ENCODE peak calls at places on chromosomes 4 and X, in seven cellular contexts. One of them, this sample, is unnamed.

GRCh38 chrX:34734383-34734782 is 77.3 kb upstream of the TMEM47 start:
- DNase-seq in WTC11: no peak
- DNase-seq in K562: no peak
- DNase-seq in HCT116: no peak
- DNase-seq in HepG2: no peak
- DNase-seq in GM12878: no peak
- DNase-seq in H1: no peak
- DNase-seq in this sample: no peak

GRCh38 chr4:167550021-167550420 is 315.7 kb upstream of the SPOCK3 start:
- DNase-seq in WTC11: no peak
- DNase-seq in K562: no peak
- DNase-seq in HCT116: no peak
- DNase-seq in HepG2: no peak
- DNase-seq in GM12878: no peak
- DNase-seq in H1: no peak
- DNase-seq in this sample: no peak

GRCh38 chrX:123201720-123202119 is 17.6 kb downstream of the GRIA3 start:
- DNase-seq in WTC11: no peak
- DNase-seq in K562: no peak
- DNase-seq in HCT116: no peak
- DNase-seq in HepG2: peak
- DNase-seq in GM12878: no peak
- DNase-seq in H1: no peak
- DNase-seq in this sample: no peak

GRCh38 chr4:125313497-125313896 is 1.3 kb upstream of the FAT4 start:
- DNase-seq in WTC11: peak
- DNase-seq in K562: peak
- DNase-seq in HCT116: peak
- DNase-seq in HepG2: peak
- DNase-seq in GM12878: no peak
- DNase-seq in H1: no peak
- DNase-seq in this sample: peak

GRCh38 chrX:24167719-24168472 is 18.4 kb downstream of the ZFX start:
- DNase-seq in WTC11: no peak
- DNase-seq in K562: no peak
- DNase-seq in HCT116: no peak
- DNase-seq in HepG2: no peak
- DNase-seq in GM12878: no peak
- DNase-seq in H1: no peak
- DNase-seq in this sample: no peak

GRCh38 chr4:109728385-109728784 is 1.5 kb downstream of the PLA2G12A start:
- DNase-seq in WTC11: no peak
- DNase-seq in K562: no peak
- DNase-seq in HCT116: no peak
- DNase-seq in HepG2: no peak
- DNase-seq in GM12878: no peak
- DNase-seq in H1: no peak
- DNase-seq in this sample: no peak

GRCh38 chrX:151902813-151903591 is 9.7 kb upstream of the MAGEA4 start:
- DNase-seq in WTC11: no peak
- DNase-seq in K562: no peak
- DNase-seq in HCT116: peak
- DNase-seq in HepG2: peak
- DNase-seq in GM12878: no peak
- DNase-seq in H1: no peak
- DNase-seq in this sample: peak

GRCh38 chrX:15605233-15605632 is 4.5 kb upstream of the ACE2 start:
- DNase-seq in WTC11: no peak
- DNase-seq in K562: no peak
- DNase-seq in HCT116: no peak
- DNase-seq in HepG2: peak
- DNase-seq in GM12878: no peak
- DNase-seq in H1: no peak
- DNase-seq in this sample: no peak

GRCh38 chr4:174023641-174024040 is 259.8 kb downstream of the FBXO8 start:
- DNase-seq in WTC11: no peak
- DNase-seq in K562: no peak
- DNase-seq in HCT116: no peak
- DNase-seq in HepG2: no peak
- DNase-seq in GM12878: no peak
- DNase-seq in H1: no peak
- DNase-seq in this sample: no peak

GRCh38 chr4:3412257-3413020 is 29.3 kb upstream of the HGFAC start:
- DNase-seq in WTC11: no peak
- DNase-seq in K562: no peak
- DNase-seq in HCT116: no peak
- DNase-seq in HepG2: no peak
- DNase-seq in GM12878: no peak
- DNase-seq in H1: no peak
- DNase-seq in this sample: no peak

GRCh38 chr4:86461849-86462248 is 102.0 kb upstream of the MAPK10 start:
- DNase-seq in WTC11: no peak
- DNase-seq in K562: no peak
- DNase-seq in HCT116: no peak
- DNase-seq in HepG2: no peak
- DNase-seq in GM12878: no peak
- DNase-seq in H1: no peak
- DNase-seq in this sample: no peak

GRCh38 chrX:137151403-137151802 is 117.6 kb upstream of the GPR101 start:
- DNase-seq in WTC11: peak
- DNase-seq in K562: no peak
- DNase-seq in HCT116: no peak
- DNase-seq in HepG2: no peak
- DNase-seq in GM12878: no peak
- DNase-seq in H1: no peak
- DNase-seq in this sample: no peak

GRCh38 chr4:115678425-115678941 is 565.1 kb upstream of the NDST4 start:
- DNase-seq in WTC11: peak
- DNase-seq in K562: no peak
- DNase-seq in HCT116: no peak
- DNase-seq in HepG2: no peak
- DNase-seq in GM12878: no peak
- DNase-seq in H1: no peak
- DNase-seq in this sample: no peak

GRCh38 chr4:170001688-170002267 is 24.4 kb downstream of the MFAP3L start:
- DNase-seq in WTC11: no peak
- DNase-seq in K562: no peak
- DNase-seq in HCT116: no peak
- DNase-seq in HepG2: no peak
- DNase-seq in GM12878: no peak
- DNase-seq in H1: no peak
- DNase-seq in this sample: no peak

GRCh38 chr4:797066-797465 is 28.9 kb downstream of the CPLX1 start:
- DNase-seq in WTC11: no peak
- DNase-seq in K562: no peak
- DNase-seq in HCT116: no peak
- DNase-seq in HepG2: no peak
- DNase-seq in GM12878: no peak
- DNase-seq in H1: no peak
- DNase-seq in this sample: no peak

GRCh38 chrX:106898462-106898861 is 4.7 kb downstream of the RIPPLY1 start:
- DNase-seq in WTC11: no peak
- DNase-seq in K562: peak
- DNase-seq in HCT116: no peak
- DNase-seq in HepG2: peak
- DNase-seq in GM12878: peak
- DNase-seq in H1: no peak
- DNase-seq in this sample: peak

GRCh38 chr4:166165829-166166420 is 292.9 kb downstream of the TLL1 start:
- DNase-seq in WTC11: no peak
- DNase-seq in K562: peak
- DNase-seq in HCT116: peak
- DNase-seq in HepG2: peak
- DNase-seq in GM12878: peak
- DNase-seq in H1: no peak
- DNase-seq in this sample: peak

DNA sequence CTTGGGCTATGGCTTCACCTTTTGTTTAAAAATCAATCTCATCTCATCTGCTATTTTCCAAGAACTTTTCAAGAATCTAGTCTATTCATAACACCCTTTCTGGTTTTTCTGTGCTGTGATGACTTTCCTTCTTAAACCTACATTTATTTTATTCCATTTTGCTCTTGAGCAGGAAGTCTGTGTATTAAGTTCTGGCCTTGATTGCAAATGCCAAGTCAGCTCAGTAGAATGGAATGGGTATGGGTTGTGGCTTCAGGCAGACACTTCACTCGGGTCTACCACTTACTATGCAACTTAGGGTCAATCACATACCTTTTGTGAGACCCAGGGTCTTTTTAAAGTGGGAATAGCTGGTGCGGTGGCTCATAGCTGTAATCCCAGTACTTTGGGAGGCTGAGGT is 522.3 kb downstream of the TRIML1 start:
- DNase-seq in WTC11: no peak
- DNase-seq in K562: no peak
- DNase-seq in HCT116: no peak
- DNase-seq in HepG2: no peak
- DNase-seq in GM12878: no peak
- DNase-seq in H1: no peak
- DNase-seq in this sample: no peak
- TF ChIP-seq MAX in WTC11: no peak
- TF ChIP-seq MAX in K562: no peak
- TF ChIP-seq MAX in HCT116: no peak
- TF ChIP-seq MAX in HepG2: no peak
- TF ChIP-seq MAX in GM12878: no peak
- TF ChIP-seq MAX in H1: no peak
- TF ChIP-seq MAX in this sample: no peak

GRCh38 chr4:162461952-162462351 is 298.2 kb upstream of the FSTL5 start:
- DNase-seq in WTC11: no peak
- DNase-seq in K562: no peak
- DNase-seq in HCT116: peak
- DNase-seq in HepG2: no peak
- DNase-seq in GM12878: no peak
- DNase-seq in H1: no peak
- DNase-seq in this sample: no peak
- TF ChIP-seq MAX in WTC11: no peak
- TF ChIP-seq MAX in K562: no peak
- TF ChIP-seq MAX in HCT116: no peak
- TF ChIP-seq MAX in HepG2: no peak
- TF ChIP-seq MAX in GM12878: no peak
- TF ChIP-seq MAX in H1: no peak
- TF ChIP-seq MAX in this sample: no peak

GRCh38 chrX:40628506-40628905 is 5.3 kb downstream of the MPC1L start:
- DNase-seq in WTC11: no peak
- DNase-seq in K562: no peak
- DNase-seq in HCT116: no peak
- DNase-seq in HepG2: no peak
- DNase-seq in GM12878: no peak
- DNase-seq in H1: no peak
- DNase-seq in this sample: no peak
- TF ChIP-seq MAX in WTC11: no peak
- TF ChIP-seq MAX in K562: no peak
- TF ChIP-seq MAX in HCT116: no peak
- TF ChIP-seq MAX in HepG2: no peak
- TF ChIP-seq MAX in GM12878: no peak
- TF ChIP-seq MAX in H1: no peak
- TF ChIP-seq MAX in this sample: no peak

DNA sequence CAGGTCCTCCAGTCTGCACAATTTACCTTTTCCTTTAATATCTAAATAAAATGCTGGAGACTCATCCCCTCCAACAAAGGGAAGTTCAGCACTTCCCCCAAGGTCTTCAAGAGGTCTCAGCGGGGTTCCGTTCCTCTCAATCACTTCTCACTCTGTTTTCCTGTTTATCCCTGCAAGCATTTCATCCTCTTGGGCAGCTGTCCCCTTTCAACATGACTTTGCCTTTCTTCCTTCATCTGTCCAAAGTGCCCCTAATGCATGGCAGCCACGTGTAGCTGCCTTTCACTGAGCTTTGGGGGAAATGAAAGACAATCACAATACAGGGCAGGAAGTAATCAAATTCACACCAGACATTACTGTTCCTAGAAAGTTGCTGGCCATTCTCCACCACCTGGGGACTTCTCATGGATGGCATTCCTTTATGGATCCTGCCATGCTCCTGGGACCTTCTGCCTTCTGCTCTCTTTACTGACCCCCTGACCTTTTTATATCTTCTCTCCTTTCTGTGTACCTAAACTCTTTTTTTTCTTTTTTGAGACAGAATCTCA is 79.7 kb upstream of the USP9X start:
- DNase-seq in WTC11: no peak
- DNase-seq in K562: no peak
- DNase-seq in HCT116: no peak
- DNase-seq in HepG2: no peak
- DNase-seq in GM12878: no peak
- DNase-seq in H1: no peak
- DNase-seq in this sample: peak
- TF ChIP-seq MAX in WTC11: peak
- TF ChIP-seq MAX in K562: no peak
- TF ChIP-seq MAX in HCT116: no peak
- TF ChIP-seq MAX in HepG2: no peak
- TF ChIP-seq MAX in GM12878: no peak
- TF ChIP-seq MAX in H1: peak
- TF ChIP-seq MAX in this sample: peak

GRCh38 chrX:131951166-131951565 is 71.9 kb upstream of the STK26 start:
- DNase-seq in WTC11: no peak
- DNase-seq in K562: no peak
- DNase-seq in HCT116: no peak
- DNase-seq in HepG2: no peak
- DNase-seq in GM12878: no peak
- DNase-seq in H1: no peak
- DNase-seq in this sample: no peak
- TF ChIP-seq MAX in WTC11: no peak
- TF ChIP-seq MAX in K562: no peak
- TF ChIP-seq MAX in HCT116: no peak
- TF ChIP-seq MAX in HepG2: no peak
- TF ChIP-seq MAX in GM12878: no peak
- TF ChIP-seq MAX in H1: no peak
- TF ChIP-seq MAX in this sample: no peak

GRCh38 chrX:102930990-102931756 is 5.9 kb upstream of the RAB40AL start:
- DNase-seq in WTC11: no peak
- DNase-seq in K562: no peak
- DNase-seq in HCT116: no peak
- DNase-seq in HepG2: no peak
- DNase-seq in GM12878: no peak
- DNase-seq in H1: no peak
- DNase-seq in this sample: no peak

DNA sequence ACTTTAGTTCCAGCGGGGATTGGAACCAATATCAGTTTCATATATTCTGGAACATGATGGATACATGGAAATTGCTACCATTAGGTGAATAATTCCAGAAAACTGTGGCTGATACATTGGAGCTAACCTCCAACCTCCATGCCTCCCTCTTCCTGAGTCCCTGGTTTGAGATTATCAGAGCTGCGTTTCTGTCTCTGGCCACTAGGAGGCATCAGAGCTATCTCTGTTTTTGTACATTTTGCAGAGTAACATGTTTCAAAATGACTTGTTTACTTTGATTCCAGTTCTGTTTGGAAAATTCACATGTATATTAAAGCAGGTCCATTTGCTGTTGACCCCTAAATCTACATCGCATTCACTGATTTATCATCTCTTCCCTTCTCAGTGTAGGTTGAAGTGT is 2.4 kb upstream of the RAB40AL start:
- DNase-seq in WTC11: peak
- DNase-seq in K562: peak
- DNase-seq in HCT116: no peak
- DNase-seq in HepG2: peak
- DNase-seq in GM12878: no peak
- DNase-seq in H1: peak
- DNase-seq in this sample: peak
- TF ChIP-seq MAX in WTC11: no peak
- TF ChIP-seq MAX in K562: no peak
- TF ChIP-seq MAX in HCT116: no peak
- TF ChIP-seq MAX in HepG2: no peak
- TF ChIP-seq MAX in GM12878: no peak
- TF ChIP-seq MAX in H1: no peak
- TF ChIP-seq MAX in this sample: no peak